ENCODE peak calls at places on chromosomes 11 and 22, in five cellular contexts. S, U, W, C and T are unnamed samples.

GRCh38 chr11:134532921-134533421 is 120.9 kb upstream of the B3GAT1 start:
- DNase-seq in S (no peak), U (no peak), W (no peak), C (no peak), T (no peak)

GRCh38 chr11:73860202-73860601 is 16.4 kb downstream of the COA4 start:
- DNase-seq in S (no peak), U (no peak), W (no peak), C (no peak), T (no peak)

GRCh38 chr11:66336234-66337102 is at the start of gene RIN1:
- DNase-seq in S (no peak), U (peak; percentile 65), W (peak; percentile 60), C (peak; percentile 48), T (peak; percentile 66)

GRCh38 chr11:128871165-128871564 is 4.1 kb upstream of the KCNJ1 start:
- DNase-seq in S (no peak), U (no peak), W (no peak), C (no peak), T (no peak)

GRCh38 chr11:84384637-84385227 is 1098.6 kb upstream of the CCDC90B start:
- DNase-seq in S (no peak), U (no peak), W (peak; percentile 50), C (no peak), T (peak; percentile 4)

GRCh38 chr22:50734343-50734771 is 3.6 kb upstream of the ACR start:
- DNase-seq in S (peak; percentile 43), U (peak; percentile 9), W (peak; percentile 5), C (no peak), T (no peak)

GRCh38 chr22:40597541-40598453 is 38.7 kb downstream of the MRTFA start:
- DNase-seq in S (no peak), U (no peak), W (no peak), C (peak; percentile 70), T (no peak)

GRCh38 chr11:122074022-122074421 is 42.0 kb downstream of the BLID start:
- DNase-seq in S (no peak), U (no peak), W (no peak), C (no peak), T (no peak)

GRCh38 chr11:44709966-44710365 is 16.8 kb upstream of the TSPAN18 start:
- DNase-seq in S (no peak), U (no peak), W (no peak), C (no peak), T (no peak)

GRCh38 chr11:1055990-1056771 is 18.5 kb upstream of the MUC2 start:
- DNase-seq in S (peak; percentile 47), U (no peak), W (no peak), C (no peak), T (no peak)

GRCh38 chr11:123493393-123494063 is 63.5 kb downstream of the GRAMD1B start:
- DNase-seq in S (no peak), U (no peak), W (no peak), C (no peak), T (no peak)

GRCh38 chr22:17945851-17946690 is 78.3 kb downstream of the MICAL3 start:
- DNase-seq in S (no peak), U (no peak), W (no peak), C (no peak), T (no peak)

GRCh38 chr11:111604392-111605009 is 2.3 kb downstream of the SIK2 start:
- DNase-seq in S (no peak), U (no peak), W (no peak), C (no peak), T (no peak)

GRCh38 chr11:117547188-117547831 is 219.7 kb downstream of the CEP164 start:
- DNase-seq in S (no peak), U (no peak), W (no peak), C (no peak), T (no peak)

GRCh38 chr11:3823303-3823702 is 14.9 kb downstream of the PGAP2 start:
- DNase-seq in S (no peak), U (no peak), W (no peak), C (no peak), T (peak; percentile 55)

GRCh38 chr11:121482231-121483129 is 29.7 kb upstream of the SORL1-AS1 start:
- DNase-seq in S (no peak), U (no peak), W (no peak), C (no peak), T (no peak)

GRCh38 chr22:19052941-19053551 is 69.2 kb downstream of the DGCR2 start:
- DNase-seq in S (no peak), U (no peak), W (no peak), C (no peak), T (no peak)

GRCh38 chr11:94504689-94505293 is 7.5 kb upstream of the C11orf97 start:
- DNase-seq in S (no peak), U (no peak), W (peak; percentile 8), C (no peak), T (no peak)

GRCh38 chr11:20155683-20156279 is 4.5 kb downstream of the DBX1 start:
- DNase-seq in S (no peak), U (no peak), W (no peak), C (no peak), T (no peak)

GRCh38 chr22:48588881-48589450 is 1238.7 kb downstream of the BRD1 start:
- DNase-seq in S (no peak), U (no peak), W (no peak), C (no peak), T (no peak)

GRCh38 chr11:3153291-3153861 is 11.7 kb downstream of the OSBPL5 start:
- DNase-seq in S (no peak), U (peak; percentile 67), W (no peak), C (no peak), T (peak; percentile 29)

GRCh38 chr11:77198440-77198849 is 70.4 kb downstream of the MYO7A start:
- DNase-seq in S (peak; percentile 48), U (peak; percentile 6), W (peak; percentile 44), C (no peak), T (no peak)

GRCh38 chr22:30280495-30280894 is 8.8 kb downstream of the CASTOR1 start:
- DNase-seq in S (no peak), U (no peak), W (no peak), C (no peak), T (no peak)

GRCh38 chr22:44155115-44155514 is 25.6 kb upstream of the PARVG start:
- DNase-seq in S (no peak), U (no peak), W (no peak), C (no peak), T (no peak)

GRCh38 chr11:45560153-45560934 is 105.1 kb downstream of the CHST1 start:
- DNase-seq in S (no peak), U (no peak), W (no peak), C (no peak), T (no peak)

GRCh38 chr11:86162257-86162656 is 82.3 kb upstream of the EED start:
- DNase-seq in S (no peak), U (peak; percentile 36), W (no peak), C (no peak), T (no peak)

GRCh38 chr11:129732926-129733325 is 82.7 kb upstream of the TMEM45B start:
- DNase-seq in S (no peak), U (no peak), W (no peak), C (no peak), T (no peak)

GRCh38 chr11:65036931-65037330 is 4.1 kb upstream of the SAC3D1 start:
- DNase-seq in S (peak; percentile 72), U (no peak), W (no peak), C (no peak), T (no peak)

DNA sequence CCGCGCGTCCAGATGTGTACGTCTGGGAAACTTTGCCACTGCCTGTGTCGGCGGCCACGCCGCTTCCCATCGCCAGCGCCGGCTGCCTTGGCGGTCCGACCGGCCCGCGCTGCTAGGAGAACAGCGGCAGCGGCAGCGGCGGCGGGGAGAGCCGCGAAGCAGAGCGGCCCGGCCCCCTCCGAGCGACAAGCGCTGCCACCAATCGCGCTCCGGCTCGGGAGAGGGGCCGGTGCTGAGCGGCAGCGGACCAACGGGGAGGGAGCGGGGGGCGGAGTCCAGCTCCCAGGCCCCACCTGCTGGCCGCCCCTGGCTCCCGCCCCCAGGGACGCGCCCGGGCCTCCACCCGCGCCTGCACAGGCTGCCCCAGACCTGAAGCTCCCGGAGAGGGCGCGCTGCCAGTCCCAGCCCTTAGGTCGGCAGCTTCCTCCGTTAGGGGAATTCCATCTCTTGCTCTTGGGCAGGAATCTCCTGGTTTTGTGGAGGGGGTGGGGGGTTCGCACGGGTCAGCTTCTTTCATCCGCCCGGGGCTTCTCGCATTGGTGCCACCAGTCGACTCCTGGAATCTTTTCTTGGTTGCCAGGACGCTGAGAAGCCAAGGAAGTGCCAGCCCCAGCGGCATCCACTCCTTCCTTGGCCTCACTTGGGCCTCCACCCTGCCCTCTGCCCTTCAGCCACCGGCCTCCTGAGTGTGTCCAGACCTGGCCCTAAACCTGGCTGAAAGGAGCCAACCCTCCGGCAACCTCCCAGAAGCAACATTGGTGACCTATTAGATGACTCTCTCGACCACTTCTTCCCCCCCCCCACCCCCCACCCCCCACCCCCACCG is at the start of gene GALNT18:
- DNase-seq in S (peak; percentile 91), U (peak; percentile 89), W (peak; percentile 96), C (peak; percentile 77), T (no peak)
- TF ChIP-seq CTCF in S (no peak), U (peak; percentile 38), W (peak; percentile 75), C (peak; percentile 43), T (peak; percentile 49)

DNA sequence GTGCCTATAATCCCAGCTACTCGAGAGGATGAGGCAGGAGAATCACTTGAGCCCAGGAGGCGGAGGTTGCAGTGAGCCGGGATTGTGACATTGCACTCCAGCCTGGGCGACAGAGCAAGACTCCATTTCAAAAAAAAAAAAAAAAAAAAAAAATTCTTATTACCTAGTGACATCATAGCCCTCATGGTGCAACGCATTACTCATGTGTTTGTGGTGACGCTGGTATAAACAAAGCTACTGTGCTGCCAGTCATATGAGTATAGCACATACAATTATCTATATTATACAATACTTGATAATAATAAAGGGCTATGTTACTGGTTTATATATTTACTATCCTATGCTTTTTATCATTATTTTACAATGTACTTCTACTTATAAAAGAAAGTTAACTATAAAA is 41.2 kb downstream of the OR2AT4 start:
- DNase-seq in S (no peak), U (no peak), W (no peak), C (no peak), T (no peak)
- TF ChIP-seq CTCF in S (no peak), U (no peak), W (no peak), C (no peak), T (no peak)

DNA sequence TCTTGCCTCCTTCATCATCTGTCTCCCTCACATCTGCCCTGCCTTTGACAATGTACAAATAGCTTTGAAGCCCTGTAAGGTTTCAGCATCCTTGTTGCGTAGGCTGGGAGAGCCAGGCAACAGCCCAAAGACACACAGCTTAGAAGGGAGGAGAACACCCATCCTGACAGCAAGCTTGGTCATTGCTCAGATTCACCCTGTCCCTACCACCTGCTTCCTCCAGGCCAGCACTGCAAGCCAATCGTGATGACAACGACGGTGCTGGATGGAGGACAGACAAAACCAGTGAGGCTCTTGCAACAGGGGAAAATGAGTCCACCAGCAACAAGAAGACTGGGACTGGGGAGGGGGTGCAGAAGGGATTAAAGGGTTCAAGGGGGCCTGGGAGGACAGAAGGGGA is 32.9 kb upstream of the CD5 start:
- DNase-seq in S (no peak), U (no peak), W (no peak), C (no peak), T (no peak)
- TF ChIP-seq CTCF in S (no peak), U (no peak), W (no peak), C (no peak), T (no peak)

GRCh38 chr22:37164535-37164887 is 14.8 kb upstream of the IL2RB start:
- DNase-seq in S (no peak), U (no peak), W (no peak), C (no peak), T (no peak)

GRCh38 chr22:37162221-37163095 is 12.7 kb upstream of the IL2RB start:
- DNase-seq in S (no peak), U (no peak), W (no peak), C (no peak), T (no peak)

GRCh38 chr22:37165066-37165465 is 15.3 kb upstream of the IL2RB start:
- DNase-seq in S (no peak), U (no peak), W (no peak), C (no peak), T (no peak)

GRCh38 chr22:37163096-37163489 is 13.4 kb upstream of the IL2RB start:
- DNase-seq in S (no peak), U (no peak), W (no peak), C (no peak), T (no peak)

GRCh38 chr22:37163618-37164534 is 14.2 kb upstream of the IL2RB start:
- DNase-seq in S (no peak), U (no peak), W (no peak), C (no peak), T (no peak)
- TF ChIP-seq CTCF in S (no peak), U (no peak), W (no peak), C (no peak), T (no peak)